ENCODE peak calls at places on chromosomes 1 and 21, in five cellular contexts. L is CD4-positive, alpha-beta memory T cell; O is AG04449; B is stomach; D is CD4-positive, CD25-positive, alpha-beta regulatory T cell. X is an unnamed sample.
A peak's percentile ranks its signal among the peaks of the same experiment; 100 is the strongest.

GRCh38 chr1:29235955-29236742 is at the start of gene PTPRU:
- DNase-seq in B (peak; percentile 84), L (peak; percentile 77), O (no peak), D (peak; percentile 62), X (peak; percentile 49)

GRCh38 chr1:61993331-61993961 is 201.2 kb upstream of the L1TD1 start:
- DNase-seq in D (no peak), L (no peak), B (no peak), O (no peak), X (no peak)

GRCh38 chr1:41683681-41684500 is 199.4 kb upstream of the EDN2 start:
- DNase-seq in D (peak; percentile 73), L (no peak), B (no peak), O (no peak), X (no peak)

GRCh38 chr1:185245466-185245865 is 71.6 kb downstream of the IVNS1ABP start:
- DNase-seq in L (no peak), B (no peak), D (no peak), O (no peak), X (peak; percentile 10)

GRCh38 chr1:63813829-63814277 is 40.0 kb downstream of the ROR1 start:
- DNase-seq in L (no peak), D (no peak), B (no peak), O (no peak), X (peak; percentile 89)

GRCh38 chr1:115679141-115679611 is 37.4 kb downstream of the VANGL1 start:
- DNase-seq in D (no peak), B (no peak), L (no peak), O (no peak), X (peak; percentile 74)

GRCh38 chr1:84069236-84069845 is 70.4 kb upstream of the TTLL7 start:
- DNase-seq in D (no peak), L (no peak), O (no peak), B (no peak), X (no peak)

GRCh38 chr1:25198731-25199231 is 33.5 kb downstream of the SYF2 start:
- DNase-seq in L (no peak), D (no peak), O (no peak), B (peak; percentile 72), X (no peak)

GRCh38 chr1:184296466-184297243 is 90.2 kb upstream of the C1orf21 start:
- DNase-seq in O (peak; percentile 88), L (no peak), B (peak; percentile 84), D (no peak), X (peak; percentile 100)

GRCh38 chr1:193434319-193434718 is 247.9 kb upstream of the B3GALT2 start:
- DNase-seq in L (no peak), D (no peak), O (no peak), B (no peak), X (peak; percentile 27)

GRCh38 chr1:154616659-154617345 is 8.8 kb upstream of the ADAR start:
- DNase-seq in O (no peak), D (no peak), L (no peak), B (no peak), X (peak; percentile 77)

GRCh38 chr21:45975017-45975595 is 6.5 kb upstream of the COL6A1 start:
- DNase-seq in D (no peak), O (no peak), L (no peak), B (peak; percentile 31), X (peak; percentile 58)

GRCh38 chr1:172581779-172582178 is 48.8 kb downstream of the SUCO start:
- DNase-seq in B (no peak), O (peak; percentile 42), D (peak; percentile 4), L (no peak), X (peak; percentile 81)

GRCh38 chr1:58397187-58397820 is 149.2 kb downstream of the OMA1 start:
- DNase-seq in D (no peak), O (peak; percentile 54), L (no peak), B (no peak), X (peak; percentile 28)

GRCh38 chr1:33607444-33608005 is 135.1 kb downstream of the ZSCAN20 start:
- DNase-seq in O (no peak), D (no peak), B (no peak), L (no peak), X (no peak)

GRCh38 chr1:248820041-248820585 is 5.6 kb downstream of the SH3BP5L start:
- DNase-seq in L (no peak), B (no peak), D (no peak), O (no peak), X (no peak)

GRCh38 chr1:31394628-31395193 is 18.3 kb upstream of the SERINC2 start:
- DNase-seq in L (peak; percentile 63), B (peak; percentile 93), D (peak; percentile 74), O (no peak), X (peak; percentile 68)

GRCh38 chr1:53460211-53460634 is 1.0 kb downstream of the DMRTB1 start:
- DNase-seq in L (no peak), B (no peak), O (no peak), D (no peak), X (no peak)

GRCh38 chr1:91022518-91022929 is 689 bp upstream of the ZNF644 start:
- DNase-seq in L (no peak), O (no peak), B (no peak), D (no peak), X (no peak)

GRCh38 chr1:201334325-201335173 is 42.9 kb downstream of the TNNT2 start:
- DNase-seq in O (no peak), D (no peak), L (no peak), B (no peak), X (no peak)

GRCh38 chr1:234468580-234468979 is 10.4 kb downstream of the TARBP1 start:
- DNase-seq in D (no peak), O (no peak), L (no peak), B (no peak), X (no peak)

GRCh38 chr1:89698020-89698560 is 65.2 kb downstream of the LRRC8C start:
- DNase-seq in D (no peak), B (no peak), O (no peak), L (no peak), X (peak; percentile 34)

GRCh38 chr1:89695847-89696246 is 62.9 kb downstream of the LRRC8C start:
- DNase-seq in B (no peak), D (no peak), O (no peak), L (no peak), X (no peak)

GRCh38 chr1:89699451-89699986 is 66.6 kb downstream of the LRRC8C start:
- DNase-seq in D (peak; percentile 52), L (no peak), B (no peak), O (no peak), X (no peak)

GRCh38 chr1:89697397-89697796 is 64.5 kb downstream of the LRRC8C start:
- DNase-seq in B (no peak), D (no peak), O (peak; percentile 24), L (no peak), X (peak; percentile 32)

DNA sequence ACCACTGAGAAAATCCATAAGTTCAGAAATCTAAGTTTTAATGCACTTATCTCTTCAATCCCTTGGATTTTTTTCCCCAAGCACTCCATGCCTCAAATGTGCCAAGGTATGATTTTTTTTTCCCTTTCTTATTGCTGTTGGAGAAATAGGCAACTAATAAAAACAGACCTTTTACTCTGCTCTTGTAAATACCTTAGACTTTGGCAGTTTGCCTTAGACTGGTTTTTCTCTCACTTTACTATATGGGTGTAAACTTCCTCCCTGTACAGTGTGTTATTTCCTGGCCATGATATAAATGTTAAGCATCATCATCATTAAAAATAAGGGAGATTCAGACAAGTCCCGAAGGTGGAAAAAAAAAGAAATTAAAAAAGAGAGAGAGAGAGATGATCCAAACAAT is 65.7 kb downstream of the LRRC8C start:
- DNase-seq in O (no peak), L (peak; percentile 23), B (no peak), D (peak; percentile 62), X (no peak)
- H3K4me3 ChIP-seq in O (no peak overlapping the region), L (no peak overlapping the region), B (no peak overlapping the region), D (peak overlapping the region; percentile 73), X (no peak overlapping the region)

DNA sequence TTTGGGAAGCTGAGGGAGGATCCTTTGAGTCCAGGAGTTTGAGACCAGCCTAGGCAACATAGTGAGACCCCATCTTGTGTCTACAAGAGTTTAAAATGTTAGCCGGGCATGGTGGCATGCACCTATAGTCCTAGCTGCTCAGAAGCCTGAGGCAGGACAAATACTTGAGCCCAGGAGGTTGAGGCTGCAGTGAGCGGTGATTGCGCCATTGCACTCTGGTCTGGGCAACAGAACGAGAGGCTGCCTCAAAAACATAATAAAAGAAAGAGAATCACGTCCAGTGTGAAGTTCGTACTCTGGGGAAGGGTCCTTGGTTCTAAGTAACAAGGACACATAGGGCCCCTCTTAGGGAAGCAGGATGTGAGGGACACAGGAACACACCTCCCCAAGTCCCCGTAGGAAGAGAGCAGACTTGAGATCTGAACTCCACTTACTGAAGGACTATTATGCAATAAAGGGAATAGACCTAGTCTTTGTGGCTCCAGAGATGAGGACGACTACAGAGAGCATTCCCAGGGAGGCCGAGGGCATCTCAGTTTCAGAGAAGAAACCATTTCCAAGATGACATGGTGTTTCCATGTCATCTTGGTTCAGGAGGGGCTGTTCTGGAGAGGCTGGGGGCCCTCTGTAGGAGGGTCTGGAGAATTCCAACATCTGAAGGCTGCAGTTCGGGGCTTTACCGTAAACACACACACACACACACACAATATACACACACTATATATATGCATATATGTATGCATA is 10.8 kb upstream of the ENO1 start:
- DNase-seq in O (no peak), D (no peak), B (no peak), L (no peak), X (no peak)
- H3K4me3 ChIP-seq in O (no peak overlapping the region), D (no peak overlapping the region), B (no peak overlapping the region), L (no peak overlapping the region), X (no peak overlapping the region)

DNA sequence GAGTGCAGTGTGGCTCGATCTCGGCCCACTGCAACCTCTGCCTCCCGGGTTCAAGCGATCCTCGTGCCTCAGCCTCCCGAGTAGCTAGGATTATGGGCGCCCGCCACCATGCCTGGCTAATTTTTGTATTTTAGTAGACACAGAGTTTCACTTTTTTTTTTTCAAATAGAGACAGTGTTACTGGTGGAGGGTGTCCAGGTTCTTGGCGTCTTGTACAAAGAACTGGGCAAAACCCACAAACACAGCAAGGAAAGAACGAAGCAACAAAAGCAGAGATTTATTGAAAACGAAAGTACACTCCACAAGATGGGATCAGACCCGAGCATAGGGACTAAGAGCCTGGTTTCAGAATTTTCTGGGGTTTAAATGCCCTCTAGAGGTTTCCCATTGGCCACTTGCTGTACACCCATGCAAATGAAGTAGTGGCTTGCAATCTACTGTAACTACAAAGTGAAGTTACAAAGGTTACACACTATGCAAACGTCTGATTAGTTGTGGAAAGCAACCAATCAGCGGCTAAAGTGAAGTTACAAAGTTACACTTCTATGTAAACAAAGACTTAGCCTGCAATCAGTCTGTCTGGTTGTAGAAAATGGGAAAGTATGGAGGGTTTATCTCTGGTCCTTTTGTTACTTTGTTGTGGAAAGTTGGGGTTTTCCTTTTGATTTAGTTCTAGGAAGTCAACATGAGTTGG is 199.1 kb downstream of the DYRK1A start:
- DNase-seq in D (peak; percentile 8), O (no peak), B (no peak), L (no peak), X (peak; percentile 56)
- H3K4me3 ChIP-seq in D (no peak overlapping the region), O (no peak overlapping the region), B (no peak overlapping the region), L (no peak overlapping the region), X (no peak overlapping the region)

DNA sequence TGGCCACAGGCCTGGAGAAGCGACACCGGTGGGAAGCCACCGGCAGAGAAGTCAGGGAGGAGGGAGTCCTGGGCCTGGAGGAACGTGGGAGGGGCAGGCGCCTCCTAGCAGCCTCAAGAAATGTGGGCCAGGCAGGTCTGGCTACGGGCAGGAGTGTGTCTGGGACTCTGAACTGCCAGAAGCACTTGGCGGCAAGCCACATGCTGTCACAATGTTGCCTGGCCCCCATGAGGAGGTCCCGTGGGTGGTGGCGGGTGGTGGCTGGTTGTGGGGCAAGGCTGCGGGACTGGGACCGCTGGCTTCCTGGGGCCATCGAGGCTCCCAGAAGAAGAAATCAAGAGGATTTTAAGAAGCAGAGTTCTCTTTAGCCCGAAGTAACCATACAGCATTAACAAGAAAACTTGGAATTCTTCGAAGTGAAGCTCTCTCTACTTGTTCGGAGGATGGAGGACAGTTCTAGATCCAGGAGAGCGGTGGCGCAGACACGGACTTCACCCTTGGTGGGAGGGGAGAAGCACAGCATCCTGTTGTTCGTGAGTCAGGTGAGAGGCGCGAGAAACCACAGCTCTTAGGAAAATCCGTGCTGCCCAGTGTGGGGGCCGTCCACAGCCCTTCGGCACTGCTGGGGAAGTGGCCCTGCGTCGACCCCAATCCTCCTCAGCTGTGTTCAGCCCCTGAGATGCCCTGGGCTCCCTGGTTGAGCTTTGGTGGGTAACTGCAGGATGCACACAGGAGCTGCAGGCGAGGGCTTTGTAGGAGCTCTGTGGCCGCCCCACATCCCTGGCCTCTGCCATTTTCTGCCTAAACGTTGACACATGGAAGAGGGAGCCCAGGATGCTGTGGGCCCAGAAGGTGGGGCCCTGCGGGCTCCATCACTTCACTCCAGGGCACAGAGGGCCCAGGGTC is 12.4 kb downstream of the SKI start:
- DNase-seq in D (no peak), B (peak; percentile 87), L (peak; percentile 31), O (no peak), X (no peak)
- H3K4me3 ChIP-seq in D (peak overlapping the region; percentile 2), B (no peak overlapping the region), L (no peak overlapping the region), O (no peak overlapping the region), X (no peak overlapping the region)

X was measured in fibroblast of the aortic adventitia.